ENCODE peak calls at places on chromosomes 6 and 20, in five cellular contexts. S is OCI-LY7; C is AG08396; Y is activated CD8-positive, alpha-beta memory T cell treated with anti-CD3 and anti-CD28 coated beads for 24 hours; X is A172. P is an unnamed sample.

GRCh38 chr20:10433014-10433622 is 904 bp downstream of the MKKS start:
- DNase-seq in S (no peak), C (no peak), Y (no peak), X (no peak), P (no peak)

GRCh38 chr6:79048611-79049010 is 29.4 kb downstream of the PHIP start:
- DNase-seq in S (peak), C (peak), Y (no peak), X (peak), P (no peak)

GRCh38 chr6:26280409-26280808 is 84.6 kb upstream of the BTN3A2 start:
- DNase-seq in S (no peak), C (no peak), Y (no peak), X (no peak), P (no peak)

GRCh38 chr6:35360349-35361138 is 18.2 kb downstream of the PPARD start:
- DNase-seq in S (no peak), C (no peak), Y (no peak), X (no peak), P (no peak)

GRCh38 chr20:47319517-47320252 is 36.8 kb downstream of the ZMYND8 start:
- DNase-seq in S (no peak), C (peak), Y (no peak), X (peak), P (peak)

GRCh38 chr20:2688041-2688591 is 4.5 kb upstream of the EBF4 start:
- DNase-seq in S (peak), C (peak), Y (peak), X (no peak), P (peak)

GRCh38 chr20:53738945-53739798 is 145.5 kb upstream of the ZNF217 start:
- DNase-seq in S (peak), C (no peak), Y (no peak), X (no peak), P (no peak)

GRCh38 chr6:90179190-90180169 is 117.2 kb downstream of the BACH2 start:
- DNase-seq in S (no peak), C (no peak), Y (no peak), X (peak), P (no peak)

GRCh38 chr6:87654880-87655454 is 47.1 kb downstream of the AKIRIN2 start:
- DNase-seq in S (no peak), C (no peak), Y (no peak), X (no peak), P (no peak)

GRCh38 chr6:29521006-29521680 is 33.4 kb upstream of the MAS1L start:
- DNase-seq in S (no peak), C (no peak), Y (no peak), X (no peak), P (no peak)

GRCh38 chr6:31736768-31737314 is 511 bp upstream of the CLIC1 start:
- DNase-seq in S (no peak), C (no peak), Y (no peak), X (no peak), P (no peak)

GRCh38 chr6:158604048-158604406 is 40.5 kb downstream of the DYNLT1 start:
- DNase-seq in S (no peak), C (no peak), Y (no peak), X (no peak), P (no peak)

GRCh38 chr6:146980900-146981329 is 223.3 kb upstream of the STXBP5 start:
- DNase-seq in S (no peak), C (no peak), Y (no peak), X (no peak), P (no peak)

GRCh38 chr6:163288915-163289314 is 125.6 kb upstream of the QKI start:
- DNase-seq in S (no peak), C (no peak), Y (no peak), X (no peak), P (no peak)

GRCh38 chr6:11847515-11848244 is 69.1 kb upstream of the ADTRP start:
- DNase-seq in S (no peak), C (no peak), Y (no peak), X (peak), P (no peak)

GRCh38 chr6:27867051-27867940 is 44.9 kb downstream of the OR2B2 start:
- DNase-seq in S (peak), C (peak), Y (peak), X (peak), P (no peak)

GRCh38 chr6:39233333-39233732 is 4.1 kb upstream of the KCNK5 start:
- DNase-seq in S (no peak), C (no peak), Y (no peak), X (no peak), P (no peak)

GRCh38 chr20:24823989-24824693 is 124.9 kb upstream of the CST7 start:
- DNase-seq in S (no peak), C (no peak), Y (no peak), X (no peak), P (no peak)

GRCh38 chr6:14865609-14866100 is 380.2 kb upstream of the JARID2 start:
- DNase-seq in S (peak), C (no peak), Y (no peak), X (no peak), P (no peak)

GRCh38 chr6:127954082-127954481 is 53.2 kb upstream of the THEMIS start:
- DNase-seq in S (no peak), C (no peak), Y (no peak), X (no peak), P (no peak)

GRCh38 chr6:73797861-73798260 is 101.9 kb downstream of the CD109 start:
- DNase-seq in S (no peak), C (no peak), Y (no peak), X (no peak), P (no peak)

GRCh38 chr6:169960891-169961611 is 209.6 kb downstream of the ERMARD start:
- DNase-seq in S (no peak), C (no peak), Y (peak), X (no peak), P (no peak)

GRCh38 chr6:53718597-53719460 is 53.3 kb upstream of the KLHL31 start:
- DNase-seq in S (peak), C (peak), Y (no peak), X (peak), P (peak)